ENCODE peak calls at places on chromosomes 7 and 10, in five cellular contexts. One of them, this sample, is unnamed. For H3K4me1 and H3K27me3, the result is how much of the 10 kb centered on the place peaks cover.

GRCh38 chr10:111281516-111281915 is 204.7 kb downstream of the ADRA2A start:
- DNase-seq in neural progenitor cell: peak
- DNase-seq in fibroblast of lung: no peak
- DNase-seq in neuronal stem cell: peak
- DNase-seq in mammary epithelial cell: peak
- DNase-seq in this sample: peak

GRCh38 chr7:20786779-20787651 is at the start of gene SP8:
- DNase-seq in neural progenitor cell: peak
- DNase-seq in fibroblast of lung: peak
- DNase-seq in neuronal stem cell: peak
- DNase-seq in mammary epithelial cell: peak
- DNase-seq in this sample: peak

GRCh38 chr7:159140170-159140910 is 4.3 kb downstream of the VIPR2 start:
- DNase-seq in neural progenitor cell: no peak
- DNase-seq in fibroblast of lung: no peak
- DNase-seq in neuronal stem cell: no peak
- DNase-seq in mammary epithelial cell: no peak
- DNase-seq in this sample: no peak

GRCh38 chr7:126940723-126941307 is 311.9 kb downstream of the GRM8 start:
- DNase-seq in neural progenitor cell: no peak
- DNase-seq in fibroblast of lung: no peak
- DNase-seq in neuronal stem cell: no peak
- DNase-seq in mammary epithelial cell: no peak
- DNase-seq in this sample: no peak

GRCh38 chr10:17616403-17617030 is 657 bp downstream of the HACD1 start:
- DNase-seq in neural progenitor cell: peak
- DNase-seq in fibroblast of lung: peak
- DNase-seq in neuronal stem cell: peak
- DNase-seq in mammary epithelial cell: peak
- DNase-seq in this sample: peak

GRCh38 chr7:44897299-44897698 is 12.0 kb upstream of the PURB start:
- DNase-seq in neural progenitor cell: no peak
- DNase-seq in fibroblast of lung: no peak
- DNase-seq in neuronal stem cell: no peak
- DNase-seq in mammary epithelial cell: no peak
- DNase-seq in this sample: no peak

GRCh38 chr10:42963302-42963701 is 113.6 kb upstream of the RET start:
- DNase-seq in neural progenitor cell: no peak
- DNase-seq in fibroblast of lung: no peak
- DNase-seq in neuronal stem cell: no peak
- DNase-seq in mammary epithelial cell: no peak
- DNase-seq in this sample: no peak

GRCh38 chr7:112996472-112996871 is 90.2 kb downstream of the GPR85 start:
- DNase-seq in neural progenitor cell: no peak
- DNase-seq in fibroblast of lung: no peak
- DNase-seq in neuronal stem cell: no peak
- DNase-seq in mammary epithelial cell: no peak
- DNase-seq in this sample: no peak

GRCh38 chr7:49852619-49853462 is 79.4 kb downstream of the VWC2 start:
- DNase-seq in neural progenitor cell: peak
- DNase-seq in fibroblast of lung: peak
- DNase-seq in neuronal stem cell: peak
- DNase-seq in mammary epithelial cell: peak
- DNase-seq in this sample: peak

GRCh38 chr10:96512524-96512991 is 1.2 kb downstream of the TLL2 start:
- DNase-seq in neural progenitor cell: peak
- DNase-seq in fibroblast of lung: peak
- DNase-seq in neuronal stem cell: no peak
- DNase-seq in mammary epithelial cell: no peak
- DNase-seq in this sample: peak

GRCh38 chr10:91409069-91409868 is 875 bp upstream of the HECTD2 start:
- DNase-seq in neural progenitor cell: peak
- DNase-seq in fibroblast of lung: peak
- DNase-seq in neuronal stem cell: peak
- DNase-seq in mammary epithelial cell: peak
- DNase-seq in this sample: peak

GRCh38 chr7:114310344-114311118 is 104.1 kb upstream of the FOXP2 start:
- DNase-seq in neural progenitor cell: no peak
- DNase-seq in fibroblast of lung: no peak
- DNase-seq in neuronal stem cell: no peak
- DNase-seq in mammary epithelial cell: no peak
- DNase-seq in this sample: no peak

GRCh38 chr7:115449689-115450088 is 527.8 kb downstream of the MDFIC start:
- DNase-seq in neural progenitor cell: no peak
- DNase-seq in fibroblast of lung: no peak
- DNase-seq in neuronal stem cell: no peak
- DNase-seq in mammary epithelial cell: no peak
- DNase-seq in this sample: no peak

GRCh38 chr10:83919187-83919586 is 220.1 kb upstream of the GHITM start:
- DNase-seq in neural progenitor cell: no peak
- DNase-seq in fibroblast of lung: no peak
- DNase-seq in neuronal stem cell: no peak
- DNase-seq in mammary epithelial cell: no peak
- DNase-seq in this sample: no peak

GRCh38 chr7:50397320-50397970 is 52.7 kb downstream of the FIGNL1 start:
- DNase-seq in neural progenitor cell: no peak
- DNase-seq in fibroblast of lung: no peak
- DNase-seq in neuronal stem cell: no peak
- DNase-seq in mammary epithelial cell: no peak
- DNase-seq in this sample: no peak

GRCh38 chr7:118918556-118918955 is 694.1 kb downstream of the ANKRD7 start:
- DNase-seq in neural progenitor cell: no peak
- DNase-seq in fibroblast of lung: peak
- DNase-seq in neuronal stem cell: no peak
- DNase-seq in mammary epithelial cell: peak
- DNase-seq in this sample: peak

GRCh38 chr7:119197872-119198527 is 973.5 kb downstream of the ANKRD7 start:
- DNase-seq in neural progenitor cell: peak
- DNase-seq in fibroblast of lung: peak
- DNase-seq in neuronal stem cell: peak
- DNase-seq in mammary epithelial cell: peak
- DNase-seq in this sample: peak

GRCh38 chr7:32143271-32143670 is 73.1 kb upstream of the PDE1C start:
- DNase-seq in neural progenitor cell: no peak
- DNase-seq in fibroblast of lung: peak
- DNase-seq in neuronal stem cell: no peak
- DNase-seq in mammary epithelial cell: no peak
- DNase-seq in this sample: no peak

DNA sequence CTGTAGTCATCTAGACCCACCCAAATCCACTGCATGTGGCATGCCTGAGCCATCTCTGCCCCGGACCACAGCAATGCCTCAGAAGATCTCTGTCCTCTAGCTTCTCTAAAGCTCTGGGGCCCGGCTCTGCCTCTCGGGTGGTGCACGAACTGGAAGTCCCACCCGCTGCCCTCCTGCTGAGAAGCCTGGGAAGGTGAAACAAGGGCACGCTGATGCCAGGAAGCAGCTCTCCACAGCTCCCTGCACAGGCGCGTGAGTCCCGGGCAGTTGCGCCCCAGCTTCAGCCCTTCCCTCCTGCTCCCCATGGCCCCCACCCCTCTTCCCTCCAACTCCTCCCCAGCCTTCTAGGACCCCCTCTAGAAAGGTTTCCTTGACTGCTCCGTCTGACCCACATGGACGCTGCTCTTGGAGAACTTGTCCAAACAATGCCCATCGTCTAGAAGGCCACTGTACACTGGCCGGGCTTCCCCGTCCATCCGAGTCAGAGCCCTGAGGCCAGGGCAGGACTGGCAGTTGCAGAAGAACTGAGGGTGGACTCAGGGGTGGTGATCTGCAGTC is 12.8 kb downstream of the KCNH2 start:
- DNase-seq in neural progenitor cell: no peak
- DNase-seq in fibroblast of lung: no peak
- DNase-seq in neuronal stem cell: no peak
- DNase-seq in mammary epithelial cell: peak
- DNase-seq in this sample: no peak
- H3K4me1 ChIP-seq in neural progenitor cell: under half
- H3K4me1 ChIP-seq in fibroblast of lung: under half
- H3K4me1 ChIP-seq in neuronal stem cell: under half
- H3K4me1 ChIP-seq in mammary epithelial cell: under half
- H3K4me1 ChIP-seq in this sample: under half

GRCh38 chr7:2521952-2522591 is 2.5 kb downstream of the LFNG start:
- DNase-seq in neural progenitor cell: peak
- DNase-seq in fibroblast of lung: peak
- DNase-seq in neuronal stem cell: no peak
- DNase-seq in mammary epithelial cell: peak
- DNase-seq in this sample: peak

GRCh38 chr7:2522780-2523433 is 3.3 kb downstream of the LFNG start:
- DNase-seq in neural progenitor cell: peak
- DNase-seq in fibroblast of lung: peak
- DNase-seq in neuronal stem cell: peak
- DNase-seq in mammary epithelial cell: peak
- DNase-seq in this sample: peak

GRCh38 chr7:2520808-2521146 is 1.2 kb downstream of the LFNG start:
- DNase-seq in neural progenitor cell: no peak
- DNase-seq in fibroblast of lung: no peak
- DNase-seq in neuronal stem cell: no peak
- DNase-seq in mammary epithelial cell: no peak
- DNase-seq in this sample: peak

GRCh38 chr7:2520131-2520807 is 695 bp downstream of the LFNG start:
- DNase-seq in neural progenitor cell: peak
- DNase-seq in fibroblast of lung: no peak
- DNase-seq in neuronal stem cell: no peak
- DNase-seq in mammary epithelial cell: peak
- DNase-seq in this sample: peak

GRCh38 chr7:2521341-2521745 is 1.8 kb downstream of the LFNG start:
- DNase-seq in neural progenitor cell: peak
- DNase-seq in fibroblast of lung: no peak
- DNase-seq in neuronal stem cell: no peak
- DNase-seq in mammary epithelial cell: no peak
- DNase-seq in this sample: no peak
- H3K27me3 ChIP-seq in neural progenitor cell: under half
- H3K27me3 ChIP-seq in fibroblast of lung: under half
- H3K27me3 ChIP-seq in neuronal stem cell: under half
- H3K27me3 ChIP-seq in mammary epithelial cell: under half
- H3K27me3 ChIP-seq in this sample: under half

GRCh38 chr10:92696606-92697383 is 7.0 kb downstream of the HHEX start:
- DNase-seq in neural progenitor cell: peak
- DNase-seq in fibroblast of lung: no peak
- DNase-seq in neuronal stem cell: no peak
- DNase-seq in mammary epithelial cell: no peak
- DNase-seq in this sample: no peak

GRCh38 chr10:92699518-92700272 is 9.9 kb downstream of the HHEX start:
- DNase-seq in neural progenitor cell: peak
- DNase-seq in fibroblast of lung: peak
- DNase-seq in neuronal stem cell: peak
- DNase-seq in mammary epithelial cell: peak
- DNase-seq in this sample: peak

GRCh38 chr10:92695679-92696605 is 6.2 kb downstream of the HHEX start:
- DNase-seq in neural progenitor cell: peak
- DNase-seq in fibroblast of lung: peak
- DNase-seq in neuronal stem cell: peak
- DNase-seq in mammary epithelial cell: no peak
- DNase-seq in this sample: peak

GRCh38 chr10:92697663-92698511 is 8.1 kb downstream of the HHEX start:
- DNase-seq in neural progenitor cell: no peak
- DNase-seq in fibroblast of lung: no peak
- DNase-seq in neuronal stem cell: no peak
- DNase-seq in mammary epithelial cell: no peak
- DNase-seq in this sample: no peak

DNA sequence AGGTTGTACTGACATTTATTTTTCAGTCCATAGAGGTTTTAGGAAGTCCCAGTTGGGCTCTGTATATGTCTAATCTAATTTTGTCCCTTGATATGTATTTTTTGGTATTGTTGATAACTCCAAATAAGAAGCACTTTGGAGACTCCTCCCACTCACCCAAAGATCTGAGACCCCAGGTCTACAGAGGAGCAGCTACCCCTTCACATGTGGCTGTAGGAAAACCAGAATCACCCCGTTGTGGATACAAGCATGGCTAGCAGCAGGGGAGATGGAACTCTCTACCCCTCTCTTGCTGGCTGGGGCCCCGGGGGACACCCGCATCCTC is 9.4 kb downstream of the HHEX start:
- DNase-seq in neural progenitor cell: no peak
- DNase-seq in fibroblast of lung: no peak
- DNase-seq in neuronal stem cell: no peak
- DNase-seq in mammary epithelial cell: no peak
- DNase-seq in this sample: no peak
- H3K9ac ChIP-seq in neural progenitor cell: no peak
- H3K9ac ChIP-seq in fibroblast of lung: no peak
- H3K9ac ChIP-seq in neuronal stem cell: no peak
- H3K9ac ChIP-seq in mammary epithelial cell: no peak
- H3K9ac ChIP-seq in this sample: peak

DNA sequence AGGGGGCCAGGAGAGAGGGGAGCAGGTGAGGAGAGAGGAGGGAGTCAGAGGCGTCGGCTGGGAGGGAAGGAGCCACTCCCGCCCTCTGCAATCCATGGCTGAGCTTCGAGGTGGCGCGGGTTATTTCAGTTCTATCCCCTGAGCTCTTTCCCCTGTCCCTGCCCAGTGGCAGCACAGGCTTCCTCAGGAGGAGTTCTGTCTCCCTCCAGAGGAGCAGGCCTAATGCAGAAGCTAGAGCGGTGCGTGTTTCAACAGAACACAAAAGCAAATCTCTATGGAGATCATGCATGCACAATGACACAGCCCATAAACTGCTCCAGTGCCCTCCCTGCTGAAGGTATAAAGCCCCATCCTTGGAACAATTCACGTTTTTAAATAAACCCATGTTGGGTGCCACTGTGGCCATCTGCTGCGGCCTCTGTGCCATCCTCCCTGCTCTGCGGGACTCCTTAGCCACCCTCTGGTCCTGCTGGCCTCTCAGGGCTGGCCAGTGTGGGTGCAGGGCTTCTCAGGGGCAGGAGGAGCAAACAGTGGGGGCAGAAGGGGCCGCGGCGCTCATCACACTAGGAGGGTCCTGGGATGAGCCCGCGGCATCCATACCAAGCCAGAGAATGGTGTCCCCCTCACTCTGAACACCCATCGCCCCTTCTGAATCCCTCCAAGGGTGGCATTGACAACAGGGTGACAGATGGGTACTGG is 192.6 kb upstream of the LYZL2 start:
- DNase-seq in neural progenitor cell: no peak
- DNase-seq in fibroblast of lung: no peak
- DNase-seq in neuronal stem cell: no peak
- DNase-seq in mammary epithelial cell: no peak
- DNase-seq in this sample: peak
- H3K4me1 ChIP-seq in neural progenitor cell: under half
- H3K4me1 ChIP-seq in fibroblast of lung: under half
- H3K4me1 ChIP-seq in neuronal stem cell: under half
- H3K4me1 ChIP-seq in mammary epithelial cell: under half
- H3K4me1 ChIP-seq in this sample: under half

This sample was measured in GM23248.